ENCODE peak calls at places on chromosomes 7 and 10, in four cellular contexts. G is GM12864, S is ovary, Z is NB4. L is an unnamed sample.

GRCh38 chr10:77949167-77949566 is 22.6 kb upstream of the DLG5 start:
- DNase-seq in G (no peak), Z (peak), S (no peak), L (no peak)

GRCh38 chr10:15045380-15045779 is 1.6 kb downstream of the OLAH start:
- DNase-seq in Z (no peak), G (peak), S (no peak), L (no peak)

GRCh38 chr7:4712371-4713182 is 30.5 kb downstream of the FOXK1 start:
- DNase-seq in Z (peak), S (no peak), G (no peak), L (peak)

GRCh38 chr10:132516771-132517725 is 20.5 kb upstream of the INPP5A start:
- DNase-seq in G (no peak), S (peak), Z (peak), L (peak)

GRCh38 chr10:128485701-128486235 is 359.5 kb upstream of the MKI67 start:
- DNase-seq in G (no peak), S (no peak), Z (no peak), L (no peak)

GRCh38 chr7:150901160-150902035 is 49.1 kb downstream of the AOC1 start:
- DNase-seq in S (no peak), G (no peak), Z (no peak), L (no peak)

GRCh38 chr7:76282344-76283253 is 19.9 kb upstream of the HSPB1 start:
- DNase-seq in G (no peak), Z (no peak), S (peak), L (peak)

GRCh38 chr10:48519731-48520506 is 85.0 kb downstream of the ARHGAP22 start:
- DNase-seq in S (no peak), Z (no peak), G (no peak), L (no peak)

GRCh38 chr7:129169171-129169643 is 19.2 kb upstream of the SMO start:
- DNase-seq in Z (peak), G (no peak), S (peak), L (peak)

GRCh38 chr10:81733547-81733946 is 141.4 kb upstream of the NRG3 start:
- DNase-seq in Z (no peak), S (no peak), G (no peak), L (no peak)

GRCh38 chr10:125038637-125039036 is 96.7 kb downstream of the ZRANB1 start:
- DNase-seq in Z (peak), S (no peak), G (no peak), L (no peak)
- TF ChIP-seq CTCF in Z (no peak), S (no peak), G (peak), L (no peak)

GRCh38 chr10:34078798-34079470 is 736.2 kb downstream of the PARD3 start:
- DNase-seq in S (peak), G (no peak), Z (no peak), L (no peak)
- TF ChIP-seq CTCF in S (no peak), G (no peak), Z (no peak), L (no peak)

DNA sequence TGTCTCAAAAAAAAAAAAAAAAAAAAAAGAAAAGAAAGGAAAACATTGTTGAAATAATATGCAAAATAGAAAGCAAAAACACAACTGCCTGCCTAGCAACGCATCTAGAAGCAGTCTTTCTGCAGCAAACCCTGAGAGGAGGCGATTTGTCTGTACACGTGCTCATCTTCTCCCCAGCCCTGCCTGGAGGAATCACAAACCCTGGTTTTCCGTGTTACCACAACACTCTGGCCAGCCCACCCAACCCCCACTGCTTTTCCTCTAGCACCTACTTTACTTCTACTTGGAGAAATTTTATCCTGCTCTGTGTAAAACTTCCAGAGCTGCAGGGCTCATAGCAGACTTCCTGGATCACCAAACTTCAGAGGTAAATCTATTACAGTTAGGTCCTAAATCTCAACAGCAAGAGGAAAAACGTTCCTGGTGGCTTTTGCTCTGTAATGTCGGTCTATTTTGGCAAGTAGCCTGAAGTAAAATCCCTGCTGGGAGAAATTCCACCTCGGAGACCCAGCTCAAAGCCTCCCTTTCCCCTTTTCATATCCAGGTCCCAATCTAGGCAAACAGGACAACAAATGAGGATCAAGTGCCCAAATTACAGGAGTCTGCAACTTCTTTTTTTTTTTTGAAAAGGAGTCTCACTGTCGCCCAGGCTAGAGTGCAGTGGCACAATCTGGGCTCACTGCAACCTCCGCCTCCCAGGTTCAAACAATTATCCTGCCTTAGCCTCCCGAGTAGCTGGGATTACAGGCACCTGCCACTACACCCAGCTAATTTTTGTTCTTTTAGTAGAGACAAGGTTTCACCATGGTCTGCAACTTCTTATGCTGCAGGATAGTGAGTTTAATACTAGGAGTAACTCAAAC is 91.6 kb downstream of the DNMBP start:
- DNase-seq in S (peak), Z (no peak), G (no peak), L (no peak)
- TF ChIP-seq CTCF in S (no peak), Z (no peak), G (no peak), L (no peak)

GRCh38 chr7:83476501-83476900 is 172.4 kb downstream of the SEMA3E start:
- DNase-seq in Z (no peak), G (no peak), S (no peak), L (no peak)

GRCh38 chr7:83472376-83472775 is 176.6 kb downstream of the SEMA3E start:
- DNase-seq in S (no peak), Z (no peak), G (no peak), L (no peak)

GRCh38 chr7:83469491-83469890 is 179.4 kb downstream of the SEMA3E start:
- DNase-seq in G (no peak), S (no peak), Z (no peak), L (no peak)

GRCh38 chr7:83478601-83479000 is 170.3 kb downstream of the SEMA3E start:
- DNase-seq in Z (no peak), S (no peak), G (no peak), L (no peak)

DNA sequence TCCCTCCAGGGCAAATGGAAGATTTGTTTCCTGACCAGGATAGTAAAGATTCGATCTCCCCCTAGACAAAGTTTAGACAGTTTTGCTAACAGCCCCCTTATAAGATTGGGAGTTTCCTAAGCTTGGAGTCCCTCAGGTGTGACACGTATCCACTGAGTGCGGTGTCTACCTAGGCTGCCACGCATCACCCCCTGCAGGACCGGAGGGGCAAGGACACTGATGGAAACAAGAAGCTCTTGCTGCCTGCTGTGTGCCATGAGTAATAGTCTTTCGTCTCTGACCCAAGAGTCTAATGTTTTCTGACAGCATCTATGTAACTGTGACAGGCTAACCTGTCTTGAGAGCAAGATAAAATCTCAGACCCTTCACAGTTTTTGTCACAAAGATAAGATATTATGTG is 173.5 kb downstream of the SEMA3E start:
- DNase-seq in G (no peak), Z (peak), S (no peak), L (no peak)
- TF ChIP-seq CTCF in G (no peak), Z (peak), S (no peak), L (no peak)

GRCh38 chr7:38070718-38071117 is 107.3 kb upstream of the STARD3NL start:
- DNase-seq in G (no peak), S (peak), Z (peak), L (no peak)
- TF ChIP-seq CTCF in G (peak), S (peak), Z (peak), L (peak)

GRCh38 chr7:88635149-88635548 is 124.4 kb upstream of the ZNF804B start:
- DNase-seq in Z (no peak), G (no peak), S (no peak), L (no peak)

GRCh38 chr7:88637795-88638194 is 121.7 kb upstream of the ZNF804B start:
- DNase-seq in G (no peak), S (no peak), Z (no peak), L (no peak)

GRCh38 chr7:88638583-88638982 is 120.9 kb upstream of the ZNF804B start:
- DNase-seq in G (no peak), Z (no peak), S (no peak), L (no peak)
- TF ChIP-seq CTCF in G (no peak), Z (no peak), S (no peak), L (no peak)

GRCh38 chr7:116861717-116862116 is 670 bp upstream of the CAPZA2 start:
- DNase-seq in S (no peak), Z (peak), G (no peak), L (no peak)

GRCh38 chr7:116863168-116863670 is 832 bp downstream of the CAPZA2 start:
- DNase-seq in Z (no peak), G (no peak), S (peak), L (peak)

GRCh38 chr7:116859323-116859722 is 3.1 kb upstream of the CAPZA2 start:
- DNase-seq in Z (peak), S (no peak), G (no peak), L (no peak)

GRCh38 chr7:116864084-116864483 is 1.7 kb downstream of the CAPZA2 start:
- DNase-seq in S (no peak), Z (no peak), G (no peak), L (no peak)

DNA sequence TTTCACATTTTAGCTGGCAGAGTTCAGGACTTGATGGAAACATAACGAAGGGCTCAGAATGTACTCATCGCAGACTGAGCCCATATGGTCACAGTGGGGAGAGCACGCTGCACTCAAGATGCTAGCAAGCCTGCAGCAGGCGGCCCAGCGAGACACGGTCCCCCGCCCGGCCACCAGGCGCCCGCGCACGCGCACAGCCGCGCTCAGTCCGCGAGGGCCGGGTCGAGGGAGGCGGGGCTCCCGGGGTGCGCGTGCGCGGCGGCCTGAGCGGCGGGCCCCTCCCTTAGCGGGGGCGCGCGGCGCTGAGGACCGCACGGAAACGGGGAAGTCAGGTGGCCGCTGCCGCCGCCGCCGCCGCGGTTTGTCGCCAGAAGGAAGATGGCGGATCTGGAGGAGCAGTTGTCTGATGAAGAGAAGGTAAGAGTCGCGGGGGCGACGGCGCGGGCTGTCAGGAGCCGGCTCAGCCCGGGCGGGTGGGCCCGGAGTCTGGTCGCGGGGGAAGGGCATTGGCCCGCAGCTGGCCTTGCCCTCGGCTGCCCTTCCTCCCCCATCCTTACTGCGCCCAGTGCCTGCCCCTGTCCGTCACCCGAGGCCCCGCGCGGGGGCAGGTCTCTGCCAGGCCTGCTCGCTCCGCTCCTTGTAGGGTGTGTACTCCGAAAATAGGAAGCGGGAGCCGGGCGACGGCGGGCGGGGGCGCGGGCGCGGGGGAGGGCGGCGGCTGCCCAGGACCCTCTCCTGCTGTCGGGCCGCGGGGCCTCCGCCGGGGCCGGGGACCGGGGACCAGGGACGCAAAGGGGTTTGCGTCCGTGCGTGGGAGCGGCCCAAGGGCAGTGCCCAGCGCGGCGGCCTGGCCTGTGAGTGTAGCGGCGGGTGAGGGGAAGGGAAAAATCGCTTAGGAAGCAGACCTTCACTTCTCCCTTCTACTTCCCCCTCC is at the start of gene CAPZA2:
- DNase-seq in S (peak), G (peak), Z (peak), L (peak)
- TF ChIP-seq CTCF in S (no peak), G (peak), Z (no peak), L (no peak)

GRCh38 chr7:138099813-138100212 is 23.6 kb downstream of the AKR1D1 start:
- DNase-seq in Z (no peak), S (no peak), G (no peak), L (no peak)

GRCh38 chr7:138095972-138096935 is 20.0 kb downstream of the AKR1D1 start:
- DNase-seq in Z (no peak), S (no peak), G (no peak), L (no peak)

GRCh38 chr7:138092486-138093028 is 16.3 kb downstream of the AKR1D1 start:
- DNase-seq in G (no peak), S (no peak), Z (no peak), L (no peak)

DNA sequence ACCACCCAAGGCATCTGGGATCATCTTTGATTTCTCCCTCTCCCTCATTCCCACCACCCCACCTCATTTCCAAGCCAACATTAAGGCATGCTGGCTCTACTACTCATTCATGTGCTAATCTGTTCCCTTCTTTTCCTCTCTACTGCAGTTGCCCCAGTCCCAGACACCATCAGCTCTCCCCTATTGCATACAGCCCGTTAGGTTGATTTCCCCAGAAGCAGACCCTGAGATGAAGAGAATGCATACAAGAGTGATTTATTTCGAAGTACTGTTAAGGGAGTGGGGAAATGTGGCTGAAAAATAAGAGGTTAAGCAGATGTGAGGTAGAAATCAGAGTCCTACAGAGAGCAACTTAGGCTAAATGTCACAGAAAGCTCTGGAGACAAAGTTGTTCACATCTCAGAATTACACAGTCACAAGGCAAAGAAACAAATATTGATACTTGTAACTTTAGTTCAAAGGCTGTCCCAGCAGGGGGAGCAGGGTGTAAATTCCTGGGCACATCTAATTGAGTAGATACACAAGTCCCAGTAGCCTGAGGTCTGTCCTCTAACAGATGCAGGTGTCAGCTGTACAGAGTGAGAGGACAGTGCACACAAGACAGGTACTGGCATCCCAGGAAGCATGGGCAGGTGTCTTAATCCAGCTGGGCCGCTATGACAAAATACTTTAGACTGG is 20.9 kb downstream of the AKR1D1 start:
- DNase-seq in G (peak), S (no peak), Z (peak), L (peak)
- TF ChIP-seq CTCF in G (peak), S (no peak), Z (peak), L (no peak)

DNA sequence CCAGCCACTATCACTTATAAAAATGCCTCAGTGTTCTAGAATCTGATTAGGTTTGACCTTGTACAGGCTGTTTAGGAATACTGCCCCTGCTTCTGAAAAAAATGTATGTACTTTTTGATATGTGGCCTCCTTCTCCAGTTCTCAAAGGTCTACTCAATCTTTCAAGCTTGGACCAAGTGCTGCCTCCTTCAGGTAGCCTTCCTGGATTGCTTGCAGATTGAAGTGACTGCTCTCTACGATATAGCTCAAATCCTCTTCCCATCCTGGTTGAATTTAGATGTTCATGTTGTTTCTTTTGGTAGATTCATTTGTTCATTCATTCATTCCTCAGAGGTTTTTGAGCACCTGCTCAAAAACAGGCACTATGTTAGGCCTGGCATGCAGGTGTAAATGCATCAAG is 77.2 kb upstream of the NPTX2 start:
- DNase-seq in Z (no peak), G (no peak), S (no peak), L (no peak)
- TF ChIP-seq CTCF in Z (no peak), G (no peak), S (no peak), L (no peak)

GRCh38 chr7:148624735-148625134 is 34.2 kb downstream of the C7orf33 start:
- DNase-seq in Z (no peak), G (no peak), S (no peak), L (no peak)

GRCh38 chr7:148625342-148625741 is 34.8 kb downstream of the C7orf33 start:
- DNase-seq in G (no peak), Z (no peak), S (no peak), L (no peak)

GRCh38 chr7:148628011-148628410 is 37.4 kb downstream of the C7orf33 start:
- DNase-seq in Z (no peak), G (no peak), S (no peak), L (no peak)

GRCh38 chr7:148623586-148624282 is 33.2 kb downstream of the C7orf33 start:
- DNase-seq in Z (no peak), G (no peak), S (no peak), L (no peak)

DNA sequence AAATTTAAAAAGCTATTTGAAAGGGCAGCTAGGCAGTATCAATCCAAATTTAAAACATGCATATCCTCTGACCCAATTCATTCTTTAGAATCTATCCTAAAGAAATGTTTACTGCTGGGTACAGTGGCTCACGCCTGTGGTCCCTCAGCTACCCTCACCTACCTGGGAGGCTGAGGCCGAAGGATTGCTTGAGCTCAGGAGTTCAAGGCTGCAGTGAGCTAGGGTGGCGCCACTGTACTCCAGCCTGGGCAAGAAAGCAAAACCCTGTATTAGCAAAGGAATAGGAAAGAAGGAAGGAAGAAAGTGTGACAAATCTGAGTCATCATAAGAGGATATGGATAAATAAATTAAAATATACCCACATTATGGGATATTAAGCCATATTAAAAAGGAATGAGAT is 36.3 kb downstream of the C7orf33 start:
- DNase-seq in S (no peak), Z (no peak), G (no peak), L (no peak)
- TF ChIP-seq CTCF in S (no peak), Z (peak), G (no peak), L (no peak)